ENCODE peak calls at places on chromosomes 3 and 15, in nine cellular contexts. H is stimulated activated CD8-positive, alpha-beta memory T cell treated with anti-CD3 and anti-CD28 coated beads, Interleukin-12 subunit alpha, Interleukin-12 subunit beta, amount 100 ng/mL, for 1 hour; W is NCI-H1092; N is Ammon's horn; E is activated T-cell treated with anti-CD3 and anti-CD28 coated beads for 1 hour; B is HTR-8/SVneo; V is uterus; P is RPMI8226; S is cardiac fibroblast. F is an unnamed sample.
A peak's percentile ranks its signal among the peaks of the same experiment; 100 is the strongest.

GRCh38 chr3:5195605-5196004 is 8.1 kb downstream of the EDEM1 start:
- DNase-seq in H (no peak), W (no peak), N (peak; percentile 55), E (no peak), B (no peak), V (no peak), P (peak; percentile 78), S (peak; percentile 20), F (no peak)

GRCh38 chr3:177358085-177358967 is 161.0 kb upstream of the TBL1XR1 start:
- DNase-seq in H (no peak), W (no peak), N (peak; percentile 72), E (no peak), B (peak; percentile 71), V (peak; percentile 56), P (peak; percentile 99), S (peak; percentile 96), F (no peak)

GRCh38 chr3:19364150-19364549 is 215.8 kb downstream of the KCNH8 start:
- DNase-seq in H (no peak), W (no peak), N (no peak), E (no peak), B (no peak), V (no peak), P (no peak), S (peak; percentile 5), F (peak; percentile 76)

GRCh38 chr15:68220489-68220888 is 9.0 kb downstream of the CLN6 start:
- DNase-seq in H (no peak), W (no peak), N (no peak), E (no peak), B (no peak), V (no peak), P (no peak), S (no peak), F (no peak)

GRCh38 chr3:34569437-34569836 is 771.0 kb downstream of the PDCD6IP start:
- DNase-seq in H (no peak), W (no peak), N (no peak), E (no peak), B (no peak), V (no peak), P (no peak), S (no peak), F (no peak)

GRCh38 chr15:39936187-39936586 is 2.3 kb downstream of the EIF2AK4 start:
- DNase-seq in H (no peak), W (no peak), N (no peak), E (no peak), B (no peak), V (no peak), P (no peak), S (peak; percentile 69), F (no peak)

GRCh38 chr15:48469681-48470080 is 138.5 kb downstream of the DUT start:
- DNase-seq in H (no peak), W (no peak), N (no peak), E (no peak), B (no peak), V (no peak), P (no peak), S (no peak), F (no peak)

GRCh38 chr15:78993931-78994530 is 49.2 kb upstream of the CTSH start:
- DNase-seq in H (no peak), W (no peak), N (no peak), E (no peak), B (no peak), V (no peak), P (no peak), S (no peak), F (no peak)

GRCh38 chr15:83322061-83322460 is 37.6 kb upstream of the BNC1 start:
- DNase-seq in H (no peak), W (no peak), N (no peak), E (no peak), B (no peak), V (no peak), P (no peak), S (peak; percentile 39), F (no peak)

GRCh38 chr3:99895106-99895705 is 77.5 kb downstream of the CMSS1 start:
- DNase-seq in H (no peak), W (no peak), N (no peak), E (no peak), B (no peak), V (no peak), P (no peak), S (no peak), F (no peak)

GRCh38 chr15:95840004-95840403 is 490.5 kb upstream of the NR2F2 start:
- DNase-seq in H (no peak), W (no peak), N (no peak), E (no peak), B (no peak), V (peak; percentile 64), P (no peak), S (peak; percentile 91), F (no peak)

GRCh38 chr15:100254694-100255093 is 87.1 kb downstream of the ADAMTS17 start:
- DNase-seq in H (no peak), W (no peak), N (no peak), E (no peak), B (no peak), V (no peak), P (no peak), S (no peak), F (no peak)

GRCh38 chr15:66231421-66232266 is 21.9 kb downstream of the MEGF11 start:
- DNase-seq in H (no peak), W (no peak), N (peak; percentile 28), E (no peak), B (no peak), V (no peak), P (no peak), S (peak; percentile 16), F (no peak)

GRCh38 chr3:22141769-22142168 is 390.8 kb upstream of the ZNF385D start:
- DNase-seq in H (no peak), W (no peak), N (no peak), E (no peak), B (no peak), V (no peak), P (no peak), S (no peak), F (no peak)

GRCh38 chr3:164460851-164461250 is 617.4 kb downstream of the SI start:
- DNase-seq in H (no peak), W (no peak), N (no peak), E (no peak), B (no peak), V (no peak), P (peak; percentile 47), S (peak; percentile 33), F (no peak)

GRCh38 chr3:170007031-170007663 is 30.6 kb upstream of the GPR160 start:
- DNase-seq in H (peak; percentile 6), W (no peak), N (peak; percentile 33), E (peak; percentile 1), B (no peak), V (no peak), P (peak; percentile 74), S (peak; percentile 80), F (no peak)

GRCh38 chr3:170233532-170233931 is 11.3 kb downstream of the PRKCI start:
- DNase-seq in H (no peak), W (no peak), N (no peak), E (no peak), B (peak; percentile 61), V (no peak), P (no peak), S (peak; percentile 75), F (peak; percentile 35)